ENCODE peak calls at places on chromosomes 3 and 15, in four cellular contexts. I, Z, F and Q are unnamed samples.

GRCh38 chr3:11555211-11555782 is 88.4 kb downstream of the VGLL4 start:
- DNase-seq in I (no peak), Z (no peak), F (no peak), Q (no peak)

GRCh38 chr15:96860746-96861145 is 530.2 kb downstream of the NR2F2 start:
- DNase-seq in I (no peak), Z (no peak), F (no peak), Q (no peak)

GRCh38 chr15:67100808-67101581 is 35.6 kb downstream of the SMAD3 start:
- DNase-seq in I (peak), Z (peak), F (no peak), Q (no peak)

GRCh38 chr3:9750556-9751411 is 1.0 kb downstream of the OGG1 start:
- DNase-seq in I (no peak), Z (no peak), F (no peak), Q (peak)

GRCh38 chr3:130748981-130749380 is 2.4 kb upstream of the PIK3R4 start:
- DNase-seq in I (no peak), Z (no peak), F (no peak), Q (no peak)

GRCh38 chr15:35557544-35557943 is 11.6 kb upstream of the DPH6 start:
- DNase-seq in I (no peak), Z (no peak), F (peak), Q (no peak)

GRCh38 chr3:87313641-87314040 is 37.3 kb upstream of the POU1F1 start:
- DNase-seq in I (no peak), Z (no peak), F (no peak), Q (no peak)

GRCh38 chr15:98123834-98124233 is 163.3 kb downstream of the ARRDC4 start:
- DNase-seq in I (no peak), Z (no peak), F (peak), Q (no peak)

GRCh38 chr3:24363242-24363641 is 131.4 kb downstream of the THRB start:
- DNase-seq in I (no peak), Z (no peak), F (no peak), Q (no peak)

GRCh38 chr15:90553248-90553745 is 23.6 kb downstream of the CRTC3 start:
- DNase-seq in I (no peak), Z (no peak), F (no peak), Q (peak)

GRCh38 chr3:188439080-188439479 is 285.1 kb downstream of the LPP start:
- DNase-seq in I (no peak), Z (no peak), F (no peak), Q (no peak)

GRCh38 chr3:141426404-141427034 is 58.2 kb downstream of the ZBTB38 start:
- DNase-seq in I (no peak), Z (no peak), F (no peak), Q (peak)

GRCh38 chr3:10515884-10516495 is 10.6 kb upstream of the ATP2B2 start:
- DNase-seq in I (no peak), Z (no peak), F (no peak), Q (no peak)

GRCh38 chr3:99952306-99952705 is 134.6 kb downstream of the CMSS1 start:
- DNase-seq in I (no peak), Z (no peak), F (peak), Q (no peak)

GRCh38 chr3:145902166-145902565 is 258.8 kb downstream of the PLOD2 start:
- DNase-seq in I (no peak), Z (no peak), F (no peak), Q (no peak)

GRCh38 chr3:30625541-30626438 is 19.4 kb downstream of the TGFBR2 start:
- DNase-seq in I (no peak), Z (no peak), F (no peak), Q (no peak)

GRCh38 chr15:35182841-35183479 is 97.9 kb upstream of the NANOGP8 start:
- DNase-seq in I (no peak), Z (no peak), F (no peak), Q (no peak)

GRCh38 chr3:75260-75659 is 121.3 kb upstream of the CHL1 start:
- DNase-seq in I (no peak), Z (no peak), F (no peak), Q (no peak)

GRCh38 chr15:98708191-98708590 is 59.9 kb downstream of the IGF1R start:
- DNase-seq in I (no peak), Z (no peak), F (no peak), Q (no peak)